ENCODE peak calls at places on chromosomes 16 and 17, in five cellular contexts. One of them, this sample, is unnamed.

GRCh38 chr17:13917635-13918034 is 151.7 kb upstream of the COX10 start:
- DNase-seq in tibial artery: no peak
- DNase-seq in HFFc6: no peak
- DNase-seq in stimulated activated CD4-positive, alpha-beta T cell treated with anti-CD3 and anti-CD28 coated beads, Interleukin-4, amount 100 ng/mL, for 1 hour: no peak
- DNase-seq in dorsolateral prefrontal cortex: no peak
- DNase-seq in this sample: no peak

GRCh38 chr17:65387322-65387721 is 174.1 kb downstream of the AXIN2 start:
- DNase-seq in tibial artery: no peak
- DNase-seq in HFFc6: no peak
- DNase-seq in stimulated activated CD4-positive, alpha-beta T cell treated with anti-CD3 and anti-CD28 coated beads, Interleukin-4, amount 100 ng/mL, for 1 hour: no peak
- DNase-seq in dorsolateral prefrontal cortex: no peak
- DNase-seq in this sample: no peak

GRCh38 chr16:67115649-67116048 is 5.9 kb downstream of the PHAF1 start:
- DNase-seq in HFFc6: peak; percentile 95
- DNase-seq in stimulated activated CD4-positive, alpha-beta T cell treated with anti-CD3 and anti-CD28 coated beads, Interleukin-4, amount 100 ng/mL, for 1 hour: no peak
- DNase-seq in dorsolateral prefrontal cortex: no peak
- DNase-seq in tibial artery: no peak
- DNase-seq in this sample: no peak

GRCh38 chr16:47374629-47375028 is 86.2 kb downstream of the ITFG1 start:
- DNase-seq in tibial artery: no peak
- DNase-seq in dorsolateral prefrontal cortex: no peak
- DNase-seq in HFFc6: no peak
- DNase-seq in stimulated activated CD4-positive, alpha-beta T cell treated with anti-CD3 and anti-CD28 coated beads, Interleukin-4, amount 100 ng/mL, for 1 hour: no peak
- DNase-seq in this sample: no peak

GRCh38 chr17:60857521-60857920 is 179.9 kb downstream of the BCAS3 start:
- DNase-seq in tibial artery: no peak
- DNase-seq in stimulated activated CD4-positive, alpha-beta T cell treated with anti-CD3 and anti-CD28 coated beads, Interleukin-4, amount 100 ng/mL, for 1 hour: no peak
- DNase-seq in HFFc6: no peak
- DNase-seq in dorsolateral prefrontal cortex: no peak
- DNase-seq in this sample: no peak

GRCh38 chr17:30344283-30345088 is 10.6 kb upstream of the TMIGD1 start:
- DNase-seq in dorsolateral prefrontal cortex: peak; percentile 56
- DNase-seq in HFFc6: no peak
- DNase-seq in stimulated activated CD4-positive, alpha-beta T cell treated with anti-CD3 and anti-CD28 coated beads, Interleukin-4, amount 100 ng/mL, for 1 hour: no peak
- DNase-seq in tibial artery: no peak
- DNase-seq in this sample: peak; percentile 71

GRCh38 chr16:81879625-81880024 is 100.5 kb downstream of the PLCG2 start:
- DNase-seq in HFFc6: no peak
- DNase-seq in tibial artery: no peak
- DNase-seq in dorsolateral prefrontal cortex: no peak
- DNase-seq in stimulated activated CD4-positive, alpha-beta T cell treated with anti-CD3 and anti-CD28 coated beads, Interleukin-4, amount 100 ng/mL, for 1 hour: no peak
- DNase-seq in this sample: no peak

GRCh38 chr16:51621610-51622009 is 470.5 kb upstream of the SALL1 start:
- DNase-seq in HFFc6: peak; percentile 2
- DNase-seq in tibial artery: no peak
- DNase-seq in dorsolateral prefrontal cortex: no peak
- DNase-seq in stimulated activated CD4-positive, alpha-beta T cell treated with anti-CD3 and anti-CD28 coated beads, Interleukin-4, amount 100 ng/mL, for 1 hour: no peak
- DNase-seq in this sample: no peak

GRCh38 chr16:49620868-49621239 is 235.1 kb downstream of the ZNF423 start:
- DNase-seq in tibial artery: no peak
- DNase-seq in dorsolateral prefrontal cortex: no peak
- DNase-seq in HFFc6: no peak
- DNase-seq in stimulated activated CD4-positive, alpha-beta T cell treated with anti-CD3 and anti-CD28 coated beads, Interleukin-4, amount 100 ng/mL, for 1 hour: no peak
- DNase-seq in this sample: no peak

GRCh38 chr16:74700206-74701040 is at the start of gene MLKL:
- DNase-seq in tibial artery: peak; percentile 67
- DNase-seq in dorsolateral prefrontal cortex: no peak
- DNase-seq in HFFc6: peak; percentile 38
- DNase-seq in stimulated activated CD4-positive, alpha-beta T cell treated with anti-CD3 and anti-CD28 coated beads, Interleukin-4, amount 100 ng/mL, for 1 hour: peak; percentile 63
- DNase-seq in this sample: peak; percentile 64

GRCh38 chr17:21286066-21286770 is 1.7 kb downstream of the MAP2K3 start:
- DNase-seq in tibial artery: peak; percentile 98
- DNase-seq in stimulated activated CD4-positive, alpha-beta T cell treated with anti-CD3 and anti-CD28 coated beads, Interleukin-4, amount 100 ng/mL, for 1 hour: no peak
- DNase-seq in dorsolateral prefrontal cortex: no peak
- DNase-seq in HFFc6: peak; percentile 97
- DNase-seq in this sample: peak; percentile 60

GRCh38 chr17:72151565-72152391 is 31.0 kb downstream of the SOX9 start:
- DNase-seq in stimulated activated CD4-positive, alpha-beta T cell treated with anti-CD3 and anti-CD28 coated beads, Interleukin-4, amount 100 ng/mL, for 1 hour: no peak
- DNase-seq in tibial artery: no peak
- DNase-seq in dorsolateral prefrontal cortex: peak; percentile 49
- DNase-seq in HFFc6: no peak
- DNase-seq in this sample: peak; percentile 35

GRCh38 chr17:55482591-55483389 is 28.5 kb downstream of the SMIM36 start:
- DNase-seq in dorsolateral prefrontal cortex: no peak
- DNase-seq in HFFc6: no peak
- DNase-seq in tibial artery: no peak
- DNase-seq in stimulated activated CD4-positive, alpha-beta T cell treated with anti-CD3 and anti-CD28 coated beads, Interleukin-4, amount 100 ng/mL, for 1 hour: no peak
- DNase-seq in this sample: no peak

GRCh38 chr17:81909966-81910839 is 996 bp downstream of the PCYT2 start:
- DNase-seq in tibial artery: no peak
- DNase-seq in HFFc6: no peak
- DNase-seq in stimulated activated CD4-positive, alpha-beta T cell treated with anti-CD3 and anti-CD28 coated beads, Interleukin-4, amount 100 ng/mL, for 1 hour: no peak
- DNase-seq in dorsolateral prefrontal cortex: no peak
- DNase-seq in this sample: no peak

GRCh38 chr17:77906377-77906871 is 52.1 kb upstream of the TNRC6C start:
- DNase-seq in tibial artery: no peak
- DNase-seq in stimulated activated CD4-positive, alpha-beta T cell treated with anti-CD3 and anti-CD28 coated beads, Interleukin-4, amount 100 ng/mL, for 1 hour: no peak
- DNase-seq in dorsolateral prefrontal cortex: no peak
- DNase-seq in HFFc6: no peak
- DNase-seq in this sample: no peak

GRCh38 chr17:44557653-44558285 is 485 bp downstream of the FZD2 start:
- DNase-seq in dorsolateral prefrontal cortex: no peak
- DNase-seq in stimulated activated CD4-positive, alpha-beta T cell treated with anti-CD3 and anti-CD28 coated beads, Interleukin-4, amount 100 ng/mL, for 1 hour: peak; percentile 43
- DNase-seq in HFFc6: peak; percentile 50
- DNase-seq in tibial artery: peak; percentile 61
- DNase-seq in this sample: no peak

GRCh38 chr17:78390241-78391050 is 12.0 kb downstream of the PGS1 start:
- DNase-seq in stimulated activated CD4-positive, alpha-beta T cell treated with anti-CD3 and anti-CD28 coated beads, Interleukin-4, amount 100 ng/mL, for 1 hour: no peak
- DNase-seq in tibial artery: no peak
- DNase-seq in HFFc6: peak; percentile 95
- DNase-seq in dorsolateral prefrontal cortex: no peak
- DNase-seq in this sample: no peak

GRCh38 chr17:40283662-40284061 is 4.0 kb upstream of the CDC6 start:
- DNase-seq in HFFc6: peak; percentile 95
- DNase-seq in tibial artery: no peak
- DNase-seq in stimulated activated CD4-positive, alpha-beta T cell treated with anti-CD3 and anti-CD28 coated beads, Interleukin-4, amount 100 ng/mL, for 1 hour: no peak
- DNase-seq in dorsolateral prefrontal cortex: no peak
- DNase-seq in this sample: no peak

GRCh38 chr17:4648741-4649140 is 7.3 kb upstream of the ALOX15 start:
- DNase-seq in HFFc6: no peak
- DNase-seq in stimulated activated CD4-positive, alpha-beta T cell treated with anti-CD3 and anti-CD28 coated beads, Interleukin-4, amount 100 ng/mL, for 1 hour: no peak
- DNase-seq in dorsolateral prefrontal cortex: no peak
- DNase-seq in tibial artery: no peak
- DNase-seq in this sample: peak; percentile 97